ENCODE peak calls at places on chromosomes 13 and 19, in seven cellular contexts. One of them, this sample, is unnamed.

GRCh38 chr13:39675904-39676303 is 20.4 kb downstream of the COG6 start:
- DNase-seq in astrocyte of the spinal cord: no peak
- DNase-seq in ovary: no peak
- DNase-seq in endodermal cell: no peak
- DNase-seq in epithelial cell of proximal tubule: no peak
- DNase-seq in fibroblast of lung: no peak
- DNase-seq in esophagus squamous epithelium: no peak
- DNase-seq in this sample: no peak

GRCh38 chr19:4061683-4062575 is 4.8 kb downstream of the ZBTB7A start:
- DNase-seq in astrocyte of the spinal cord: no peak
- DNase-seq in ovary: no peak
- DNase-seq in endodermal cell: no peak
- DNase-seq in epithelial cell of proximal tubule: no peak
- DNase-seq in fibroblast of lung: no peak
- DNase-seq in esophagus squamous epithelium: no peak
- DNase-seq in this sample: peak; percentile 64

GRCh38 chr13:107119989-107120881 is 552.3 kb upstream of the ARGLU1 start:
- DNase-seq in astrocyte of the spinal cord: no peak
- DNase-seq in ovary: no peak
- DNase-seq in endodermal cell: no peak
- DNase-seq in epithelial cell of proximal tubule: no peak
- DNase-seq in fibroblast of lung: no peak
- DNase-seq in esophagus squamous epithelium: no peak
- DNase-seq in this sample: no peak

GRCh38 chr13:78881054-78881453 is 222.1 kb upstream of the OBI1 start:
- DNase-seq in astrocyte of the spinal cord: no peak
- DNase-seq in ovary: no peak
- DNase-seq in endodermal cell: no peak
- DNase-seq in epithelial cell of proximal tubule: no peak
- DNase-seq in fibroblast of lung: no peak
- DNase-seq in esophagus squamous epithelium: no peak
- DNase-seq in this sample: no peak

GRCh38 chr13:85170372-85170771 is 628.8 kb downstream of the SLITRK6 start:
- DNase-seq in astrocyte of the spinal cord: no peak
- DNase-seq in ovary: no peak
- DNase-seq in endodermal cell: peak; percentile 39
- DNase-seq in epithelial cell of proximal tubule: no peak
- DNase-seq in fibroblast of lung: no peak
- DNase-seq in esophagus squamous epithelium: no peak
- DNase-seq in this sample: peak; percentile 3

GRCh38 chr19:21593008-21593427 is 87.6 kb downstream of the ZNF429 start:
- DNase-seq in astrocyte of the spinal cord: no peak
- DNase-seq in ovary: no peak
- DNase-seq in endodermal cell: no peak
- DNase-seq in epithelial cell of proximal tubule: no peak
- DNase-seq in fibroblast of lung: no peak
- DNase-seq in esophagus squamous epithelium: no peak
- DNase-seq in this sample: no peak

GRCh38 chr19:57290970-57291369 is 10.7 kb downstream of the ZNF460 start:
- DNase-seq in astrocyte of the spinal cord: no peak
- DNase-seq in ovary: no peak
- DNase-seq in endodermal cell: no peak
- DNase-seq in epithelial cell of proximal tubule: no peak
- DNase-seq in fibroblast of lung: no peak
- DNase-seq in esophagus squamous epithelium: no peak
- DNase-seq in this sample: no peak

GRCh38 chr19:5150902-5151741 is 182.2 kb downstream of the KDM4B start:
- DNase-seq in astrocyte of the spinal cord: no peak
- DNase-seq in ovary: no peak
- DNase-seq in endodermal cell: no peak
- DNase-seq in epithelial cell of proximal tubule: no peak
- DNase-seq in fibroblast of lung: no peak
- DNase-seq in esophagus squamous epithelium: no peak
- DNase-seq in this sample: no peak

GRCh38 chr13:52359534-52359933 is 46.4 kb downstream of the THSD1 start:
- DNase-seq in astrocyte of the spinal cord: no peak
- DNase-seq in ovary: no peak
- DNase-seq in endodermal cell: no peak
- DNase-seq in epithelial cell of proximal tubule: no peak
- DNase-seq in fibroblast of lung: peak; percentile 94
- DNase-seq in esophagus squamous epithelium: no peak
- DNase-seq in this sample: no peak

GRCh38 chr19:19538077-19538764 is at the start of gene CILP2:
- DNase-seq in astrocyte of the spinal cord: no peak
- DNase-seq in ovary: peak; percentile 65
- DNase-seq in endodermal cell: peak; percentile 94
- DNase-seq in epithelial cell of proximal tubule: no peak
- DNase-seq in fibroblast of lung: no peak
- DNase-seq in esophagus squamous epithelium: no peak
- DNase-seq in this sample: no peak

GRCh38 chr13:34578471-34578870 is 363.6 kb upstream of the NBEA start:
- DNase-seq in astrocyte of the spinal cord: no peak
- DNase-seq in ovary: no peak
- DNase-seq in endodermal cell: no peak
- DNase-seq in epithelial cell of proximal tubule: no peak
- DNase-seq in fibroblast of lung: no peak
- DNase-seq in esophagus squamous epithelium: no peak
- DNase-seq in this sample: peak; percentile 80

GRCh38 chr19:49983645-49984229 is 22.8 kb upstream of the SIGLEC11 start:
- DNase-seq in astrocyte of the spinal cord: no peak
- DNase-seq in ovary: peak; percentile 66
- DNase-seq in endodermal cell: peak; percentile 90
- DNase-seq in epithelial cell of proximal tubule: no peak
- DNase-seq in fibroblast of lung: peak; percentile 39
- DNase-seq in esophagus squamous epithelium: no peak
- DNase-seq in this sample: peak; percentile 69

GRCh38 chr19:33840382-33840781 is 43.7 kb downstream of the KCTD15 start:
- DNase-seq in astrocyte of the spinal cord: no peak
- DNase-seq in ovary: no peak
- DNase-seq in endodermal cell: no peak
- DNase-seq in epithelial cell of proximal tubule: no peak
- DNase-seq in fibroblast of lung: no peak
- DNase-seq in esophagus squamous epithelium: no peak
- DNase-seq in this sample: no peak

GRCh38 chr13:74067818-74068217 is 66.4 kb downstream of the KLF12 start:
- DNase-seq in astrocyte of the spinal cord: no peak
- DNase-seq in ovary: no peak
- DNase-seq in endodermal cell: no peak
- DNase-seq in epithelial cell of proximal tubule: no peak
- DNase-seq in fibroblast of lung: no peak
- DNase-seq in esophagus squamous epithelium: no peak
- DNase-seq in this sample: peak; percentile 2

GRCh38 chr13:83732755-83733154 is 149.5 kb downstream of the SLITRK1 start:
- DNase-seq in astrocyte of the spinal cord: no peak
- DNase-seq in ovary: no peak
- DNase-seq in endodermal cell: no peak
- DNase-seq in epithelial cell of proximal tubule: no peak
- DNase-seq in fibroblast of lung: no peak
- DNase-seq in esophagus squamous epithelium: no peak
- DNase-seq in this sample: no peak

GRCh38 chr19:54473071-54473941 is at the start of gene CDC42EP5:
- DNase-seq in astrocyte of the spinal cord: peak; percentile 85
- DNase-seq in ovary: peak; percentile 62
- DNase-seq in endodermal cell: peak; percentile 61
- DNase-seq in epithelial cell of proximal tubule: no peak
- DNase-seq in fibroblast of lung: peak; percentile 84
- DNase-seq in esophagus squamous epithelium: no peak
- DNase-seq in this sample: no peak

DNA sequence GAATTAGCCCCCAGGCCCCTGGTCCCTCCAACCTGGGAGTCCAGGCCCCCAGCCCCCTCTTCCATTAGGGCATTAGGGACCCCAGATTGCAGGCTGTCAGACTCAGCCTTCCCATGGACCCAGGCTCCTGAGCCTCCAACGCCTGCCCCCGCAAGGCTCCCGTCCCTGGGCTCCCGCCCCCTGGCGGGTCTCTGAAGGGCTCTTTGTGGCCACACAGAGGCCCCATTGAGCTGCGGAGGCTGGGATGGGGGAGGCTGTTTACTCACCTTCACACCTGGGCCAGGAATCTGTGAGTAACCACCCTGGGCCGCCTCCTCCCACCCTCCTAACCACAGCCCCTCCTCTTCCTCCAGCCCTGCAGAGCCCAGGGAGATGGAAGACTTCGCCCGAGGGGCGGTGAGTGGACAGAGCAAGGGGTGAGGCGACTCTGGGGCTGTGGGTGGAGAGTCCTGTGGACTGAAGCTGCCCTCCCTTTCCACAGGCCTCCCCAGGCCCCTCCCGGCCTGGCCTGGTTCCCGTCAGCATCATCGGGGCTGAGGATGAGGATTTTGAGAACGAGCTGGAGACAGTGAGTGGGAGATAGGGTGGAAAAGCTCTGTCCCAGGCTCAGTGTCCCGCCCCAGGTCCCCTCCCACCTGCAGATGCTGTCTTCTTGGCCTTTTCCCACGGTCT is 4.9 kb downstream of the ARHGEF1 start:
- DNase-seq in astrocyte of the spinal cord: peak; percentile 59
- DNase-seq in ovary: no peak
- DNase-seq in endodermal cell: peak; percentile 97
- DNase-seq in epithelial cell of proximal tubule: no peak
- DNase-seq in fibroblast of lung: no peak
- DNase-seq in esophagus squamous epithelium: no peak
- DNase-seq in this sample: peak; percentile 90
- TF ChIP-seq CTCF in astrocyte of the spinal cord: no peak
- TF ChIP-seq CTCF in ovary: no peak
- TF ChIP-seq CTCF in endodermal cell: peak; percentile 75
- TF ChIP-seq CTCF in epithelial cell of proximal tubule: peak; percentile 14
- TF ChIP-seq CTCF in fibroblast of lung: no peak
- TF ChIP-seq CTCF in esophagus squamous epithelium: no peak
- TF ChIP-seq CTCF in this sample: peak; percentile 33

DNA sequence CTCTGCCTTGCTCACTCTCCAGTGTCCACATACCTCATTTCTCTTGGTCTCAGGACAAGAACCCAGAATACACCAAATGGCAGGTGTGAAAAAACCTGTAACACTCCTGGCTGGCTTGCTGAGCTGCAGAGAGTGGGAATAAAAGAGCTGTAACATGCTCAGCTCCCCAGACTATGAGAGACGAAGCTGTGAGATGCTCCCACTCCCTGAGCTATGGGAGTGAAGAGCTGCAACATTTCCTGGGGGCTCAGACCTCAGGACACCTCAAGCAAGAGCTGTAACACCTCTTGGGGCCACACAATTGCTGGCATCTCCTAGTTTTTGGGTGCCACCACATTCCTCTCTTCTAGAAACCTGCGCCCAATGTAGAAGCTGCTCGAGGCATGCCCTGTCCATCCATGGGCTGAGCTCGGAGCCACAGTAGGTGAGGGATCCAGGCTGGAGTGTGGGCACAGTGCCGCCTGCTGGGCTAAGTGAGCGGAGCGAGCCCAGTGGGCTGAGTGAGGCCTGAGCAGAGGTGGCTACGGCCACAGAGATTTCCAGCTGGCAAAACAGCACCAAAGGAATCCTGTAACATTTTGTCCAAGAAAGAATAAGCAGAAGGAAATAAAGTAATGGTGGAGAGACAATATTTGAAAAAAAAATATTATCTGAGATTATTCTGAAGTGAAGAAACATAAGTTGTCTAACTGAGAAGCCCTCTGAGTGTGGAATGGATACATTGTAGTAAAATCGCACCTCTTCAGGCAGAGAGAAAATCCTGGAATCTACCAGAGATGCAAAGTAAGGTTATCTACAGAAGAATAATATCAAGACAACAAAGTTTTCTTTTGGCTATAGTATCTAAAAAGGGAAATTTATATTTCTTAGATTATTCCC is 186.2 kb upstream of the PCDH9 start:
- DNase-seq in astrocyte of the spinal cord: peak; percentile 39
- DNase-seq in ovary: no peak
- DNase-seq in endodermal cell: peak; percentile 93
- DNase-seq in epithelial cell of proximal tubule: no peak
- DNase-seq in fibroblast of lung: peak; percentile 38
- DNase-seq in esophagus squamous epithelium: no peak
- DNase-seq in this sample: peak; percentile 68
- TF ChIP-seq CTCF in astrocyte of the spinal cord: peak; percentile 83
- TF ChIP-seq CTCF in ovary: no peak
- TF ChIP-seq CTCF in endodermal cell: peak; percentile 95
- TF ChIP-seq CTCF in epithelial cell of proximal tubule: peak; percentile 78
- TF ChIP-seq CTCF in fibroblast of lung: no peak
- TF ChIP-seq CTCF in esophagus squamous epithelium: no peak
- TF ChIP-seq CTCF in this sample: peak; percentile 71

DNA sequence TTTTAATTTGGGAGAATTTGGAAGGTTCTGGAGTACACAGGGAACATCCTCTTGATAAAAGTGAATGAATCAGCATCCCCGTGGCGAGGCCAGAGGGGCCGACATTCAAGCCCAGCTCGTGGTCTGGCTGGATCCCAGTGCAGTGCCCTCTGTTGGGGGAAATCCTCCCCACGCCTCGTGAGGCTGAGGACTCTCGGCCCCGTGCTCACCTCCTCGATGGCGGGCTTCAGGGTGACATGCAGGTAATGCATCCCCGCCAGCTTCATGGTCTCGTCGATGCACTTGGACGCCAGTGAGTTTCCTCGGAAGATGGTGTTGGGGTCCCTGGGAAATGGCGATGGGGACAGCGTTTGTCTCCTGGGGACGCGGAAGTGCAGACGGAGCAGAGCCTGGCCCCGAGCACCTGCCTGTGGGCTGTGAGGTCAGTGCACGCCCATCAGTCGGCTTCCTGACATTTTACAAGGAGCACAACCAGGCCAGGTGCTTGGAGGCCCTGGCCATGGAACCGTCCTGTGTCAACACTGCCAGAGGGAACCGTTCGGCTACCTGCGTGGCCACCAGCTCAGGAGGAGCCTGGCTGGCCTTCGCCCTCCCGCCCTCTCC is 43.3 kb upstream of the C13orf46 start:
- DNase-seq in astrocyte of the spinal cord: peak; percentile 55
- DNase-seq in ovary: no peak
- DNase-seq in endodermal cell: peak; percentile 82
- DNase-seq in epithelial cell of proximal tubule: no peak
- DNase-seq in fibroblast of lung: peak; percentile 50
- DNase-seq in esophagus squamous epithelium: no peak
- DNase-seq in this sample: peak; percentile 20
- TF ChIP-seq CTCF in astrocyte of the spinal cord: peak; percentile 51
- TF ChIP-seq CTCF in ovary: no peak
- TF ChIP-seq CTCF in endodermal cell: peak; percentile 70
- TF ChIP-seq CTCF in epithelial cell of proximal tubule: peak; percentile 25
- TF ChIP-seq CTCF in fibroblast of lung: peak; percentile 16
- TF ChIP-seq CTCF in esophagus squamous epithelium: no peak
- TF ChIP-seq CTCF in this sample: no peak

GRCh38 chr13:92553470-92554114 is 673.0 kb upstream of the GPC6 start:
- DNase-seq in astrocyte of the spinal cord: no peak
- DNase-seq in ovary: no peak
- DNase-seq in endodermal cell: no peak
- DNase-seq in epithelial cell of proximal tubule: no peak
- DNase-seq in fibroblast of lung: no peak
- DNase-seq in esophagus squamous epithelium: no peak
- DNase-seq in this sample: no peak
- TF ChIP-seq CTCF in astrocyte of the spinal cord: no peak
- TF ChIP-seq CTCF in ovary: no peak
- TF ChIP-seq CTCF in endodermal cell: no peak
- TF ChIP-seq CTCF in epithelial cell of proximal tubule: no peak
- TF ChIP-seq CTCF in fibroblast of lung: no peak
- TF ChIP-seq CTCF in esophagus squamous epithelium: no peak
- TF ChIP-seq CTCF in this sample: no peak